ENCODE peak calls at places on chromosomes 13 and 19, in eight cellular contexts. N is MCF 10A, D is adrenal gland, X is lower leg skin, J is transverse colon, W is endothelial cell, T is SK-N-SH, M is left ventricle myocardium inferior. V is an unnamed sample.

GRCh38 chr13:111852701-111853100 is 214.2 kb upstream of the SOX1 start:
- DNase-seq in N (no peak), D (no peak), X (no peak), J (no peak), W (no peak), T (no peak), M (no peak), V (no peak)

GRCh38 chr19:366205-366783 is 21.7 kb upstream of the MIER2 start:
- DNase-seq in N (no peak), D (no peak), X (no peak), J (no peak), W (no peak), T (no peak), M (no peak), V (peak)

GRCh38 chr13:109704771-109705628 is 81.4 kb downstream of the IRS2 start:
- DNase-seq in N (peak), D (peak), X (peak), J (peak), W (no peak), T (no peak), M (peak), V (no peak)

GRCh38 chr13:21546372-21546771 is 57.6 kb downstream of the MICU2 start:
- DNase-seq in N (peak), D (no peak), X (no peak), J (no peak), W (no peak), T (no peak), M (no peak), V (no peak)

GRCh38 chr19:45164577-45165335 is 4.0 kb upstream of the NKPD1 start:
- DNase-seq in N (peak), D (peak), X (no peak), J (peak), W (no peak), T (no peak), M (peak), V (no peak)

GRCh38 chr19:37551123-37551993 is 43.2 kb downstream of the ZNF571 start:
- DNase-seq in N (no peak), D (no peak), X (no peak), J (peak), W (peak), T (peak), M (peak), V (no peak)

GRCh38 chr13:76975863-76976262 is 16.0 kb upstream of the CLN5 start:
- DNase-seq in N (peak), D (no peak), X (no peak), J (no peak), W (no peak), T (no peak), M (no peak), V (no peak)

GRCh38 chr19:10193666-10194499 is 870 bp downstream of the DNMT1 start:
- DNase-seq in N (peak), D (peak), X (peak), J (peak), W (peak), T (no peak), M (no peak), V (peak)

GRCh38 chr13:104773775-104774174 is 1707.6 kb upstream of the SLC10A2 start:
- DNase-seq in N (peak), D (no peak), X (no peak), J (no peak), W (peak), T (peak), M (no peak), V (no peak)

GRCh38 chr19:3375221-3376088 is 9.1 kb downstream of the NFIC start:
- DNase-seq in N (peak), D (peak), X (peak), J (peak), W (no peak), T (peak), M (peak), V (no peak)

DNA sequence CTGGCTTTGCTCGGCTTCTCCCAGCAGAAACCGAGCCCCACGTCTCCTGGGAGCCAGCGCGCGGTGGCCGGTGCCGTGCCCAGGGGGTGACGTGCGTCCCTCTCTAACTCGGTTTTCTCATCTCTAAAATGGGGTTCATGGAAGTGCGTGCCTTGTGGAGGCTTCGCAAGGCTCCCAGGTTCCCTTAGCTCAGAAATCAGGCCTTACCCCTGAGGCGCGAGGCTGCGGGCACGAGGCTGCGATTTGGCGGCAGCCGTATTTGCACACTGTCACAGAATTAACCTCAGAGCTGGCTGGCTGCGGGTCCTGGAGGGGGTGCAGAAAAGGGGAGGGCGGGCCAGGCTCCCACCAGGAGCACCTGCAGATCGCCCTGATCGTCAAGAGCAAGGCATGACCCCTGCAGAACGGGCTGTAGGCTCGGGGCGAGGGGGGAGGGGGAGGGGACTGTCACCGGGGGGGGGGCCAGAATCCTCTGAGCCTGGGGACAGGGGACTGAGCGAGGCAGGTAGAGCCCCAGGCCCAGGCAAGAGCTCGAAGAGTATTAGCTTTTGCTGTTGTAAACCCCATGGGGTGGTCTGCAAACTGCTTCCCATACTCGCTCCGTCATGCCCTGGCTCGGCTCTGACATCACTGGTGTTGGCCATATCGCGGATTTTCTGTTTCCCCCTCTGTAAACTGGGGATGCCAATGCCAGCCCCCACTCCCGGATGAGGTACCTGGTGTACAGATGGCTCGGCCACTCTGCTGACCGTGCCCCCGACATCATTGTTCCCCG is 62.2 kb downstream of the CCNE1 start:
- DNase-seq in N (no peak), D (no peak), X (no peak), J (no peak), W (no peak), T (peak), M (no peak), V (no peak)
- TF ChIP-seq CTCF in N (no peak), D (no peak), X (no peak), J (no peak), W (peak), T (no peak), M (peak), V (no peak)

GRCh38 chr19:39154626-39155100 is 29.1 kb downstream of the PAK4 start:
- DNase-seq in N (no peak), D (no peak), X (peak), J (peak), W (no peak), T (peak), M (no peak), V (no peak)
- TF ChIP-seq CTCF in N (no peak), D (no peak), X (no peak), J (peak), W (no peak), T (no peak), M (no peak), V (no peak)

GRCh38 chr19:13797058-13797440 is 1.8 kb downstream of the ZSWIM4 start:
- DNase-seq in N (no peak), D (peak), X (no peak), J (no peak), W (no peak), T (no peak), M (no peak), V (no peak)

GRCh38 chr19:13794752-13795589 is at the start of gene ZSWIM4:
- DNase-seq in N (peak), D (peak), X (peak), J (peak), W (peak), T (peak), M (peak), V (peak)

GRCh38 chr19:13797870-13798269 is 2.6 kb downstream of the ZSWIM4 start:
- DNase-seq in N (peak), D (peak), X (no peak), J (no peak), W (no peak), T (no peak), M (no peak), V (no peak)

GRCh38 chr19:13795595-13796300 is 505 bp downstream of the ZSWIM4 start:
- DNase-seq in N (peak), D (no peak), X (no peak), J (no peak), W (no peak), T (peak), M (no peak), V (no peak)

GRCh38 chr19:13796301-13797057 is 1.2 kb downstream of the ZSWIM4 start:
- DNase-seq in N (peak), D (peak), X (peak), J (peak), W (no peak), T (peak), M (peak), V (peak)
- TF ChIP-seq CTCF in N (peak), D (no peak), X (no peak), J (no peak), W (no peak), T (peak), M (no peak), V (peak)

GRCh38 chr13:67651908-67652307 is 421.8 kb upstream of the PCDH9 start:
- DNase-seq in N (no peak), D (no peak), X (no peak), J (no peak), W (no peak), T (no peak), M (no peak), V (no peak)
- TF ChIP-seq CTCF in N (no peak), D (no peak), X (no peak), J (no peak), W (peak), T (no peak), M (no peak), V (no peak)

DNA sequence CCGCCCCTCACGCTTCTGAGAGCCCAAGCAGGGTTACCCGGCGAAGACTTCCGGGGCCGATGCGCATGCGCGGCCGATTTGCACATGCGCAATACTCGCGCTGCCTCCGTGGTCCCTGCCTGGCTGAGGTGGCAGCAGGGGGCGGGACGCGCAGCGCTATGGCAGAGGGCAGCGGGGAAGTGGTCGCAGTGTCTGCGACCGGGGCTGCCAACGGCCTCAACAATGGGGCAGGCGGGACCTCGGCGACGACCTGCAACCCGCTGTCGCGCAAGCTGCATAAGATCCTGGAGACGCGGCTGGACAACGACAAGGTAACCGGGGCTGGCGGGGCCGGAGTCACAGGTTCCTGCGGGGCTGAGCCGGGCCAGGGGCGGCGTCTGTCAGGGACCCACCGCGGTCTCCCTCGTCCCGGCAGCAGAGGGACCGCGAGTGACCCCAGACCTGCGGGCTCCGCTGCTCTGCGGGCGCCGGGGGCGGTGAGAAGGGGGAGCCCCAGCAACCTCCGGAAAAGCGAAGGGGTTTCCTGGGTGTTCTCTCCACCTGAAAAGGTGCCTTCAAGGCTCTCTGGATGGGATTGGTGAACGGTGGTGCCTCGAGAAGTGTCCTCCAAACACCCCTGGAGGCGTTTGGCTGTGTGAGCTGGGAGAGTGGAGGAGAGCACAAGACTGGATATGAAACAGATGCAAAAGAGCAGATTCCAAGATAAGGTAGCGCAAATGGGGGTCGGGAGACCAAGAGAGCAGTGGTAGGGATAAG is at the start of gene COG6:
- DNase-seq in N (peak), D (peak), X (peak), J (peak), W (peak), T (peak), M (peak), V (peak)
- TF ChIP-seq CTCF in N (no peak), D (no peak), X (no peak), J (no peak), W (no peak), T (peak), M (peak), V (peak)

GRCh38 chr13:27176772-27177171 is 5.2 kb upstream of the USP12 start:
- DNase-seq in N (no peak), D (no peak), X (no peak), J (no peak), W (no peak), T (no peak), M (no peak), V (no peak)

GRCh38 chr13:27174766-27175455 is 3.3 kb upstream of the USP12 start:
- DNase-seq in N (no peak), D (no peak), X (no peak), J (no peak), W (no peak), T (no peak), M (no peak), V (no peak)

GRCh38 chr13:27182844-27183497 is 11.4 kb upstream of the USP12 start:
- DNase-seq in N (peak), D (peak), X (peak), J (no peak), W (no peak), T (no peak), M (peak), V (no peak)

GRCh38 chr13:27182054-27182453 is 10.4 kb upstream of the USP12 start:
- DNase-seq in N (no peak), D (no peak), X (no peak), J (no peak), W (no peak), T (no peak), M (no peak), V (no peak)

DNA sequence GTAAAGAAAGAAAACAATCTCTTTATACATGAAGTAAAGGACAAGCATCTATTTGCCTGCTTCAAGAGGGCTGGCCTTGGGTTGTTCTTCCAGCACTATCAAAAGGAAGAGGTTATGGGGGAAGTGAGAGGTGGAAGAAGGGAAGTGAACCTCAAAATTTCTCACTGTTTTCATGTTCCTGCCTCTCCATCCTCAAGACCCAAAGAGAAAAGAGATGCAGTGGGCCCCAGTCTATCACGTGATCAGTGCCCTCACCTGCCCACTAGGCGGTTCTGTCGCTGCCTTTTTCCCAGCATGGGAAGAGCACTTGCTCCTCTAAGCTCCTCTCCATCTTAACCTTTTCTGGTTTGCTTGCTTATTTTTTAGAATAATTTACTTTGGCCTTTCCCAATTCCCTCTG is 6.2 kb upstream of the USP12 start:
- DNase-seq in N (no peak), D (no peak), X (no peak), J (no peak), W (no peak), T (no peak), M (no peak), V (no peak)
- TF ChIP-seq CTCF in N (no peak), D (no peak), X (no peak), J (no peak), W (no peak), T (no peak), M (no peak), V (no peak)

GRCh38 chr13:91185294-91185863 is 162.1 kb upstream of the MIR17HG start:
- DNase-seq in N (peak), D (no peak), X (no peak), J (no peak), W (no peak), T (peak), M (no peak), V (no peak)
- TF ChIP-seq CTCF in N (peak), D (peak), X (no peak), J (no peak), W (no peak), T (peak), M (peak), V (peak)